ENCODE peak calls at places on chromosomes 7 and 10, in seven cellular contexts. X is retinal pigment epithelial cell; P is activated naive CD4-positive, alpha-beta T cell treated with Interleukin-2 at 50 U/mL for 16 hours; R is PC-3; W is lung microvascular endothelial cell; G is CD4-positive, alpha-beta memory T cell; Q is CD8-positive, alpha-beta memory T cell. T is an unnamed sample.

GRCh38 chr7:6288270-6288860 is 15.9 kb upstream of the CYTH3 start:
- DNase-seq in X (no peak), P (no peak), R (no peak), W (no peak), G (no peak), Q (no peak), T (no peak)

GRCh38 chr7:123637203-123637602 is 18.5 kb upstream of the LMOD2 start:
- DNase-seq in X (no peak), P (no peak), R (peak; percentile 37), W (no peak), G (no peak), Q (no peak), T (no peak)

GRCh38 chr10:124745678-124746077 is 1.5 kb upstream of the FAM53B start:
- DNase-seq in X (no peak), P (no peak), R (peak; percentile 76), W (peak; percentile 76), G (peak; percentile 69), Q (no peak), T (peak; percentile 84)

GRCh38 chr10:97433430-97434001 is 7.5 kb downstream of the PGAM1 start:
- DNase-seq in X (no peak), P (no peak), R (no peak), W (no peak), G (no peak), Q (no peak), T (no peak)

GRCh38 chr7:135174941-135175340 is 4.4 kb upstream of the CYREN start:
- DNase-seq in X (no peak), P (no peak), R (no peak), W (no peak), G (no peak), Q (no peak), T (no peak)

GRCh38 chr10:78408011-78408410 is 374.3 kb downstream of the RPS24 start:
- DNase-seq in X (no peak), P (no peak), R (no peak), W (no peak), G (no peak), Q (no peak), T (no peak)

GRCh38 chr10:61271127-61271780 is 181.9 kb downstream of the TMEM26 start:
- DNase-seq in X (peak; percentile 41), P (no peak), R (peak; percentile 100), W (peak; percentile 27), G (no peak), Q (no peak), T (peak; percentile 15)

GRCh38 chr10:31808258-31809218 is 120.1 kb downstream of the ARHGAP12 start:
- DNase-seq in X (peak; percentile 35), P (peak; percentile 12), R (peak; percentile 59), W (peak; percentile 77), G (peak; percentile 50), Q (no peak), T (peak; percentile 81)